ENCODE peak calls at places on chromosomes 7 and 10, in four cellular contexts. N is MM.1S, C is PC-3, V is OCI-LY7. R is an unnamed sample.

GRCh38 chr7:7920481-7920880 is 48.1 kb upstream of the GLCCI1 start:
- DNase-seq in N (peak; percentile 97), C (no peak), V (peak; percentile 94), R (no peak)

GRCh38 chr7:128347573-128348147 is 4.0 kb upstream of the RBM28 start:
- DNase-seq in N (peak; percentile 42), C (peak; percentile 73), V (peak; percentile 49), R (peak; percentile 89)

GRCh38 chr10:122541541-122542002 is 19.0 kb upstream of the DMBT1 start:
- DNase-seq in N (no peak), C (peak; percentile 45), V (no peak), R (no peak)

GRCh38 chr7:84647797-84648762 is 453.5 kb upstream of the SEMA3A start:
- DNase-seq in N (no peak), C (peak; percentile 64), V (no peak), R (no peak)

GRCh38 chr10:124181656-124182055 is 88.3 kb upstream of the CHST15 start:
- DNase-seq in N (no peak), C (no peak), V (no peak), R (no peak)

GRCh38 chr10:124745678-124746077 is 1.5 kb upstream of the FAM53B start:
- DNase-seq in N (peak; percentile 70), C (peak; percentile 76), V (peak; percentile 75), R (peak; percentile 60)

GRCh38 chr7:117110480-117111315 is 157.4 kb downstream of the ST7 start:
- DNase-seq in N (peak; percentile 91), C (no peak), V (no peak), R (peak; percentile 80)

GRCh38 chr7:70047891-70048448 is 449.7 kb downstream of the AUTS2 start:
- DNase-seq in N (no peak), C (no peak), V (no peak), R (no peak)

GRCh38 chr7:39410582-39410981 is 155.6 kb upstream of the YAE1 start:
- DNase-seq in N (no peak), C (no peak), V (no peak), R (no peak)

GRCh38 chr10:103966671-103967432 is at the start of gene SLK:
- DNase-seq in N (peak; percentile 88), C (peak; percentile 80), V (peak; percentile 93), R (peak; percentile 96)

GRCh38 chr10:70495691-70496261 is 17.2 kb downstream of the PALD1 start:
- DNase-seq in N (no peak), C (no peak), V (no peak), R (no peak)

GRCh38 chr7:95725170-95725569 is 47.2 kb upstream of the DYNC1I1 start:
- DNase-seq in N (peak; percentile 24), C (peak; percentile 18), V (no peak), R (no peak)

GRCh38 chr10:19845963-19846362 is 29.7 kb downstream of the PLXDC2 start:
- DNase-seq in N (no peak), C (peak; percentile 3), V (no peak), R (no peak)

GRCh38 chr10:31754803-31755624 is 173.6 kb downstream of the ARHGAP12 start:
- DNase-seq in N (no peak), C (peak; percentile 63), V (no peak), R (no peak)

GRCh38 chr10:31757374-31757773 is 171.3 kb downstream of the ARHGAP12 start:
- DNase-seq in N (no peak), C (no peak), V (no peak), R (no peak)

GRCh38 chr10:31758495-31758894 is 170.1 kb downstream of the ARHGAP12 start:
- DNase-seq in N (no peak), C (no peak), V (no peak), R (no peak)

GRCh38 chr10:31757831-31758230 is 170.8 kb downstream of the ARHGAP12 start:
- DNase-seq in N (no peak), C (no peak), V (no peak), R (no peak)

GRCh38 chr10:31756131-31757119 is 172.2 kb downstream of the ARHGAP12 start:
- DNase-seq in N (no peak), C (no peak), V (no peak), R (no peak)
- H2AFZ ChIP-seq in N (no peak overlapping the region), C (no peak overlapping the region), V (no peak overlapping the region), R (no peak overlapping the region)

GRCh38 chr7:5215313-5215712 is 25.3 kb downstream of the WIPI2 start:
- DNase-seq in N (no peak), C (no peak), V (no peak), R (no peak)

GRCh38 chr7:5218564-5219360 is 28.7 kb downstream of the WIPI2 start:
- DNase-seq in N (peak; percentile 80), C (no peak), V (peak; percentile 94), R (no peak)

GRCh38 chr7:5216931-5217330 is 26.9 kb downstream of the WIPI2 start:
- DNase-seq in N (no peak), C (no peak), V (no peak), R (no peak)

GRCh38 chr7:5217396-5217795 is 27.4 kb downstream of the WIPI2 start:
- DNase-seq in N (no peak), C (no peak), V (no peak), R (no peak)

DNA sequence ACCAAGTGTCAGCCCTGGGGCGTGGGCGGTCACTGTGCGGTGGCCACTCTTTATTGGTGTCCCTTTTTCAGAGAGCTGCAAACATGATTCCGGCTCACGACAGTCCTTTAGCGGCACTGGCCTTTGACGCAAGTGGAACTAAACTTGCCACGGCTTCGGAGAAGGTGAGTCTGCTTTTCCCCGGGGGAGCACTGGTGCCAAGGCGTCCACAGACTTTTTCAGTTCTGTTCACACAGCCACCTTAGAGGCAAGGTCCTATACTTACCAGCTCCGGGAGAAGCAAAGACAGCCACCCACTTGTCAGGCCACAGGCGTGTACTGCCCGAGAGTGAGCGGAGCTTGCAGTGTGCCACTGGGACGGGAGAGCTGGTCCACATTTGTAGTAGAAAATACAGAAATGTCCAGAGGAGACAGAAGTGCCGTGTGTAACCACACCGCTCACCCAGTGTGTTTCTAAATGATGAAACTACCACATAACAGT is 27.9 kb downstream of the WIPI2 start:
- DNase-seq in N (no peak), C (no peak), V (no peak), R (no peak)
- H3K4me3 ChIP-seq in N (no peak overlapping the region), C (no peak overlapping the region), V (peak overlapping the region; percentile 34), R (no peak overlapping the region)

GRCh38 chr10:53361936-53362335 is 589.4 kb upstream of the MBL2 start:
- DNase-seq in N (no peak), C (no peak), V (no peak), R (no peak)

GRCh38 chr10:53358536-53358935 is 586.0 kb upstream of the MBL2 start:
- DNase-seq in N (no peak), C (no peak), V (no peak), R (no peak)

GRCh38 chr10:53361281-53361680 is 588.7 kb upstream of the MBL2 start:
- DNase-seq in N (no peak), C (no peak), V (no peak), R (no peak)

GRCh38 chr10:53357587-53357986 is 585.0 kb upstream of the MBL2 start:
- DNase-seq in N (no peak), C (peak; percentile 66), V (no peak), R (no peak)

DNA sequence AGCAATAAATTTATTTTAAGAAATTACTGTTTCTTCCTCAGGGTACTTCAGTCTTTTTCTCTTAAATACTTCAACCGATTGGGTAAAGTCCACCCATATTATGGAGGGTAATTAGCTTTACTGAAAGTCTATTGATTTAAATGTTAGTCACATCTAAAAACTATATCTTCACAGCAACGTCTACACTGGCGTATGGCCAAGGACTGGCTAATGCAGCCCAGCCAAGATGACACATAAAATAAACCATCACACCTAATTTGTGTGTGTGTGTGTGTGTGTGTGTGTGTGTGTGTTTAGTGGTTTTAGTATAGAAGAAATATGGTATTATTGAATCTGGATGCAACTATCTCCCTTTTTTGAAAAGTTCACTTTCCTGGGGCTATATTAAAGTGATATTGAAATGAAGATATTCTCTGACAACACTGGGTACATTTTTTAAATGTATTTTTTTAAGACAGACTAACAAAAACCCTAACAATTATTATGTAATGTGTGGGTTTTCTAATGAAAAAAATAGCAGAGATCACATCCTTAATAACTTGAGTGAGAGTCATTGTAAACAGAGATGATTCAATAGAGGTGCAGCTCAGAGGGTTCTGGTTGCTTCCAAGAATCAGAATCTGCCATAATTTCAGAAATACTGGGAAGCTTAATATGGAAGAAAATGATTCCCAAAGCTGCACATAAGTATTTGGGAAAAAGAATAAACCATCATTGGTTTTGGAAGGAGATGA is 584.2 kb upstream of the MBL2 start:
- DNase-seq in N (no peak), C (peak; percentile 97), V (no peak), R (no peak)
- TF ChIP-seq EZH2phosphoT487 in N (no peak), C (no peak), V (no peak), R (no peak)

DNA sequence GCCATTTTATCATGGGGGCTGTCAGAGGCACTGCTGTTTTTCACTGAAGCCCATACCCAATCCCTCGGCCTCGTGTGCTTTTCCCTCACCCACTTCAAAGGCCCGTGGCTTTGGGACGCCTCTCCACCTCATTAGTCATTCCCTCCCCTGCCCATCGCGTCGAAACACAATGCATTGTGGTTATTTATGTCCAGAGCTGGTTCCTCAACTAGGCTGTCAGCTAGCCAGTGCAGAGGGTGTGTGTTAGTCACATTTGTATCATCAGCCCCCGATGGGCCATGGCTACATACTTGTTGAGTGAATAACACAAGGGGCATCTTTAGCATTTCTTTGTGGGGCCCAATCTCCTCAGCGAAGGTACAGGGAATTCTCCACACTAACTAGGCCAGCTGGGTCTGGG is 3.8 kb upstream of the CRCP start:
- DNase-seq in N (no peak), C (peak; percentile 96), V (no peak), R (no peak)
- H2AFZ ChIP-seq in N (no peak overlapping the region), C (peak overlapping the region; percentile 57), V (no peak overlapping the region), R (peak overlapping the region; percentile 32)

DNA sequence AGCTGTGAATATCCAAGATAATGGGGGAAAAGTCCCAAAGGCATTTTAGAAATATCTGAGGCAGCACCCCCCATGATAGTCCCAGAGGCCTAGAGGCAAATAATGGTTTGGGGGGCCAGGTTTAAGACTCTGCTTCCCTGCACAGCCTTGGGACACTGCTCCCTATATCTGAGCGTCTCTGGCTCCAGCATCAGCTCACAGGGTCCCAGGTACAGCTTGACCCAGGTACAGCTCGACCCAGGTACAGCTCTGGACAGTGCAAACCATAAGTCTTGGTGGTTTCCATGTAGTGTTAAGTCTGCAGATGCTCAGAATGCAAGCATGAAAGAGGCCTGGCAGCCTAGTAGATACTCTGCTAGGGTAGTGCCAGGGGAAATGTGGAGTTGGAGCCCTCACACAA is 47.0 kb upstream of the VWDE start:
- DNase-seq in N (no peak), C (no peak), V (no peak), R (no peak)
- H3K4me3 ChIP-seq in N (no peak overlapping the region), C (no peak overlapping the region), V (no peak overlapping the region), R (no peak overlapping the region)

GRCh38 chr7:97499204-97499603 is 232.7 kb upstream of the TAC1 start:
- DNase-seq in N (peak; percentile 46), C (peak; percentile 37), V (peak; percentile 29), R (peak; percentile 55)
- TF ChIP-seq EZH2phosphoT487 in N (no peak), C (no peak), V (no peak), R (no peak)

GRCh38 chr7:19097165-19097885 is 20.1 kb downstream of the TWIST1 start:
- DNase-seq in N (no peak), C (no peak), V (no peak), R (no peak)

GRCh38 chr7:19098510-19098909 is 18.9 kb downstream of the TWIST1 start:
- DNase-seq in N (no peak), C (no peak), V (no peak), R (no peak)

GRCh38 chr7:19101911-19102310 is 15.5 kb downstream of the TWIST1 start:
- DNase-seq in N (no peak), C (no peak), V (no peak), R (no peak)

GRCh38 chr7:19099924-19100323 is 17.5 kb downstream of the TWIST1 start:
- DNase-seq in N (no peak), C (no peak), V (no peak), R (no peak)

GRCh38 chr7:19099194-19099593 is 18.2 kb downstream of the TWIST1 start:
- DNase-seq in N (no peak), C (no peak), V (no peak), R (no peak)
- H2AFZ ChIP-seq in N (no peak overlapping the region), C (no peak overlapping the region), V (no peak overlapping the region), R (peak overlapping the region; percentile 35)

R was measured in SK-N-SH.